ENCODE peak calls at places on chromosomes 7 and 10, in seven cellular contexts. C is mucosa of descending colon, M is astrocyte, H is fibroblast of mammary gland, A is fibroblast of lung, K is PC-9, F is astrocyte of the spinal cord. D is an unnamed sample.

GRCh38 chr10:88886557-88886956 is 6.5 kb downstream of the STAMBPL1 start:
- DNase-seq in A (no peak), H (peak; percentile 19), K (no peak), F (no peak), M (no peak), C (no peak), D (no peak)

GRCh38 chr7:39355664-39356063 is 210.5 kb upstream of the YAE1 start:
- DNase-seq in A (no peak), H (no peak), F (no peak), K (no peak), C (no peak), M (no peak), D (no peak)

GRCh38 chr10:76037531-76037930 is 606.1 kb downstream of the LRMDA start:
- DNase-seq in C (no peak), A (peak; percentile 13), K (no peak), H (peak; percentile 16), M (no peak), F (no peak), D (no peak)

GRCh38 chr7:117251687-117252086 is 71.2 kb downstream of the WNT2 start:
- DNase-seq in F (peak; percentile 68), A (peak; percentile 96), M (peak; percentile 95), C (no peak), H (peak; percentile 89), K (no peak), D (peak; percentile 84)

GRCh38 chr7:29255839-29256782 is 61.5 kb downstream of the CHN2 start:
- DNase-seq in F (no peak), M (peak; percentile 44), A (peak; percentile 51), C (no peak), K (no peak), H (no peak), D (peak; percentile 46)

GRCh38 chr7:80249184-80249583 is 114.6 kb downstream of the GNAI1 start:
- DNase-seq in A (no peak), M (no peak), K (no peak), F (no peak), H (no peak), C (no peak), D (no peak)

GRCh38 chr7:36318116-36318515 is 71.5 kb upstream of the ANLN start:
- DNase-seq in K (no peak), C (no peak), F (no peak), H (no peak), M (no peak), A (no peak), D (no peak)

GRCh38 chr10:37856881-37857286 is 526 bp downstream of the ZNF248 start:
- DNase-seq in H (peak; percentile 13), F (no peak), M (no peak), A (no peak), K (no peak), C (peak; percentile 56), D (peak; percentile 22)

GRCh38 chr7:151008511-151009323 is 15.6 kb downstream of the ATG9B start:
- DNase-seq in K (no peak), F (no peak), A (peak; percentile 39), M (no peak), H (peak; percentile 74), C (peak; percentile 81), D (peak; percentile 31)

GRCh38 chr7:122919643-122920181 is 33.5 kb upstream of the CADPS2 start:
- DNase-seq in K (no peak), F (no peak), A (no peak), C (no peak), M (no peak), H (peak; percentile 1), D (no peak)

GRCh38 chr7:140512317-140513000 is 33.2 kb upstream of the MKRN1 start:
- DNase-seq in F (no peak), C (peak; percentile 94), A (no peak), M (no peak), K (peak; percentile 88), H (no peak), D (no peak)

GRCh38 chr7:46696741-46697140 is 775.7 kb upstream of the IGFBP3 start:
- DNase-seq in F (no peak), K (no peak), A (no peak), C (no peak), M (no peak), H (no peak), D (no peak)

GRCh38 chr10:69869291-69869841 is 67.7 kb downstream of the COL13A1 start:
- DNase-seq in A (peak; percentile 81), F (peak; percentile 56), C (peak; percentile 72), K (peak; percentile 79), H (peak; percentile 90), M (peak; percentile 79), D (peak; percentile 90)

GRCh38 chr10:45627412-45628048 is 45.0 kb downstream of the ZFAND4 start:
- DNase-seq in C (no peak), H (peak; percentile 2), F (no peak), K (no peak), A (no peak), M (no peak), D (peak; percentile 65)

GRCh38 chr7:19112290-19113000 is 5.0 kb downstream of the TWIST1 start:
- DNase-seq in K (no peak), C (no peak), H (peak; percentile 88), F (peak; percentile 92), A (peak; percentile 87), M (peak; percentile 86), D (peak; percentile 89)

GRCh38 chr10:9103301-9103700 is 1048.8 kb downstream of the GATA3 start:
- DNase-seq in K (no peak), M (no peak), F (no peak), A (peak; percentile 3), C (no peak), H (no peak), D (no peak)

GRCh38 chr10:96501985-96502384 is 11.7 kb downstream of the TLL2 start:
- DNase-seq in M (peak; percentile 23), F (peak; percentile 24), K (peak; percentile 22), A (peak; percentile 42), C (no peak), H (peak; percentile 3), D (no peak)

GRCh38 chr7:112619343-112619742 is 138.6 kb downstream of the LSMEM1 start:
- DNase-seq in M (no peak), H (no peak), F (no peak), C (no peak), A (no peak), K (no peak), D (no peak)

GRCh38 chr10:89207181-89207800 is at the start of gene CH25H:
- DNase-seq in C (peak; percentile 74), A (peak; percentile 78), F (peak; percentile 83), H (peak; percentile 77), M (peak; percentile 64), K (peak; percentile 15), D (peak; percentile 71)

DNA sequence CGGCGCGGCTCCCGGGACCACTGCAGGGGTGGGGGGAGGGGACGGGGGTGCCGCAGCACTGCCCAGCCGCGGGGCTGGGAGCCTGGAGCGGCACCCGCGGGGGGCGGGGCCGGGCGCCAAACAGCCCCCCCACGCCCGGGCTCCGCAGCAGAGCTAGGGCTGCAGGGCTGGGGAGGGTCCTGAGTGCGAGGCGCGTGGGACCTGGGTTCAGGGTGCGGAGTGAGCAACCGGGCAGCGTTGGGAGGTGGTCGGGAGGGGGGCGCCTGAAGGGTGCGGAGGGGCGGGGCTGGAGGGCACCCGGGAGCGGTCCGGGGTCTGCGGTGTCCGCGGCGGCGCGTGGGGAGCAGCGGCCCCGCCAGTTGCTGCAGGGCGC is 526 bp downstream of the CAMK2G start:
- DNase-seq in C (no peak), F (no peak), H (no peak), M (no peak), A (no peak), K (no peak), D (no peak)
- H3K4me3 ChIP-seq in C (peak overlapping the region; percentile 63), F (peak overlapping the region; percentile 58), H (peak overlapping the region; percentile 55), M (no peak overlapping the region), A (peak overlapping the region; percentile 24), K (peak overlapping the region; percentile 55), D (peak overlapping the region; percentile 79)

GRCh38 chr10:100829103-100829870 is 83.5 kb upstream of the SLF2 start:
- DNase-seq in A (no peak), K (no peak), M (no peak), C (no peak), F (no peak), H (no peak), D (no peak)

GRCh38 chr10:100829933-100830727 is 82.6 kb upstream of the SLF2 start:
- DNase-seq in H (no peak), C (no peak), M (no peak), K (no peak), A (no peak), F (no peak), D (no peak)

GRCh38 chr10:100826983-100827818 is 81.8 kb downstream of the PAX2 start:
- DNase-seq in F (no peak), M (no peak), H (no peak), C (peak; percentile 55), A (no peak), K (no peak), D (no peak)

GRCh38 chr10:100827819-100828743 is 82.7 kb downstream of the PAX2 start:
- DNase-seq in K (peak; percentile 6), C (peak; percentile 53), A (peak; percentile 3), M (no peak), F (no peak), H (no peak), D (no peak)

DNA sequence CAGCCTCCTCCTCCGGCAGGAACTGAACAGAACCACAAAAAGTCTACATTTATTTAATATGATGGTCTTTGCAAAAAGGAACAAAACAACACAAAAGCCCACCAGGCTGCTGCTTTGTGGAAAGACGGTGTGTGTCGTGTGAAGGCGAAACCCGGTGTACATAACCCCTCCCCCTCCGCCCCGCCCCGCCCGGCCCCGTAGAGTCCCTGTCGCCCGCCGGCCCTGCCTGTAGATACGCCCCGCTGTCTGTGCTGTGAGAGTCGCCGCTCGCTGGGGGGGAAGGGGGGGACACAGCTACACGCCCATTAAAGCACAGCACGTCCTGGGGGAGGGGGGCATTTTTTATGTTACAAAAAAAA is 83.3 kb downstream of the PAX2 start:
- DNase-seq in C (no peak), H (no peak), M (no peak), F (no peak), K (no peak), A (no peak), D (no peak)
- H3K4me3 ChIP-seq in C (no peak overlapping the region), H (no peak overlapping the region), M (no peak overlapping the region), F (no peak overlapping the region), K (no peak overlapping the region), A (peak overlapping the region; percentile 46), D (no peak overlapping the region)

GRCh38 chr10:31864834-31865518 is 63.7 kb downstream of the ARHGAP12 start:
- DNase-seq in F (peak; percentile 58), M (no peak), A (peak; percentile 13), K (no peak), H (peak; percentile 24), C (no peak), D (peak; percentile 24)
- H3K4me3 ChIP-seq in F (no peak overlapping the region), M (no peak overlapping the region), A (peak overlapping the region; percentile 19), K (no peak overlapping the region), H (no peak overlapping the region), C (no peak overlapping the region), D (peak overlapping the region; percentile 7)

DNA sequence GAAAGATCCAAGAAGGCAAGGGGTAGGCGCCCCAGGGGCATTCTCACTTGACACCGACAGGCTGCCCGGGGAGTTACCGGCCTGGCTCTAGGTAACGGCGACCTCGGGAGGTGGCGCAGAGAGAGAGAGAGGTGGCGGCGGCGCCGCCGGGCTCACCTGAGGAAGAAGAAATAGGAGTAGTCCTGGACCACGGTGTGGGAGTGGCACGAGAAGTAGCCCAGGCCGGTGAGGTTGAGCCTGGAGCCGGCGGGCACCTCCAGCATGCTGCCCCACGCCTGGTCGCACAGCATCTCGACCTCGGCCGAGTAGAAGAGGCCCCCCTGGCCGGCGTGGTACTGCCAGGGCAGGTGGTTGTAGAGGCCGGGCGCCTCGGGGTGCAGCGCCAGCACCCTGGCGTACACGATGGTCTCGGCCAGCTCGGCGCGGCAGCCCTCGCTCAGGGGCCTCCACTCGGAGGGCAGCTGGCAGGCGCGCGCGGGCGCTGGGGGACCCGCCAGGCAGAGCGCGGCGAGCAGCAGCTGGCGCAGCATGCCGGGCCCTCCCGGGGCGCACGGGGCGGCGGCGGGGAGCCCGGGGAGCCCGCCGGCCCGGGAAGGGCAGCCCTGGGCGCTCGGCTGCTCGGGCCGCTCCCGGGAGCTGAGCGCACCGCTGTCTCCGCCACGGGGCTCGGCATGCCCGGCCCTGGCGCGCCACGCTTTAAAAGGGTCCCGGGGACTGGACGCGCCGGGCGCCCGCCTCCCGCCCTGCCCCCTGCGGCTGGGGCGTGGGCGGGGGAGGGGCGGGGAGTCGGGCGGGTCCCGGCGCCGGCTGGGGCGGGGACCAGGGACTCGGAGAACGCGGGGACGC is at the start of gene CCDC3:
- DNase-seq in H (no peak), K (no peak), C (peak; percentile 22), F (no peak), M (no peak), A (peak; percentile 24), D (no peak)
- H3K4me3 ChIP-seq in H (no peak within 1 kb of the TSS), K (no peak within 1 kb of the TSS), C (no peak within 1 kb of the TSS), F (peak within 1 kb of the TSS; percentile 25), M (peak within 1 kb of the TSS; percentile 57), A (peak within 1 kb of the TSS; percentile 17), D (no peak within 1 kb of the TSS)